ENCODE peak calls at places on chromosomes 12 and 14, in five cellular contexts. O is SW480; R is stimulated activated CD4-positive, alpha-beta T cell treated with anti-CD3 and anti-CD28 coated beads, Interleukin-2, amount 100 ng/mL, for 24 hours; C is neural crest cell; K is tibial nerve. B is an unnamed sample.

GRCh38 chr12:66693901-66694513 is 15.1 kb upstream of the GRIP1 start:
- DNase-seq in O (peak), R (peak), C (peak), K (peak), B (no peak)

GRCh38 chr14:75242546-75243273 is 35.9 kb upstream of the FOS start:
- DNase-seq in O (no peak), R (no peak), C (no peak), K (no peak), B (no peak)

GRCh38 chr14:55512421-55512820 is 67.6 kb upstream of the KTN1 start:
- DNase-seq in O (no peak), R (no peak), C (no peak), K (no peak), B (no peak)

GRCh38 chr12:46472144-46472705 is 99.7 kb upstream of the SLC38A2 start:
- DNase-seq in O (no peak), R (no peak), C (no peak), K (no peak), B (no peak)

GRCh38 chr12:110466791-110467190 is 1.3 kb downstream of the GPN3 start:
- DNase-seq in O (no peak), R (no peak), C (no peak), K (no peak), B (no peak)

GRCh38 chr12:57473886-57474285 is 5.8 kb downstream of the ARHGAP9 start:
- DNase-seq in O (no peak), R (no peak), C (no peak), K (no peak), B (no peak)

GRCh38 chr14:20934148-20934762 is 21.0 kb upstream of the RNASE2 start:
- DNase-seq in O (no peak), R (peak), C (peak), K (no peak), B (peak)

GRCh38 chr14:77892381-77892871 is 92.5 kb downstream of the ADCK1 start:
- DNase-seq in O (no peak), R (no peak), C (no peak), K (no peak), B (no peak)

GRCh38 chr12:108296933-108297332 is 42.2 kb downstream of the CMKLR1 start:
- DNase-seq in O (no peak), R (no peak), C (no peak), K (no peak), B (no peak)

GRCh38 chr12:83656004-83656403 is 969.3 kb downstream of the TMTC2 start:
- DNase-seq in O (no peak), R (no peak), C (no peak), K (no peak), B (no peak)

GRCh38 chr12:100020370-100020769 is 35.6 kb upstream of the ANKS1B start:
- DNase-seq in O (no peak), R (no peak), C (no peak), K (no peak), B (no peak)